ENCODE peak calls at places on chromosomes 12 and 14, in seven cellular contexts. G is IMR-90; U is uterus; Z is CD8-positive, alpha-beta T cell; J is CD4-positive, alpha-beta memory T cell; A is lung; T is right lobe of liver. O is an unnamed sample.

GRCh38 chr12:72261885-72262284 is 10.3 kb upstream of the TRHDE start:
- DNase-seq in G (no peak), U (no peak), Z (no peak), J (no peak), A (no peak), T (no peak), O (no peak)

GRCh38 chr14:58677996-58678395 is 40.2 kb downstream of the DACT1 start:
- DNase-seq in G (no peak), U (no peak), Z (no peak), J (no peak), A (no peak), T (no peak), O (no peak)

GRCh38 chr14:56379956-56380355 is 199.6 kb upstream of the TMEM260 start:
- DNase-seq in G (no peak), U (no peak), Z (no peak), J (no peak), A (no peak), T (no peak), O (no peak)

GRCh38 chr14:94728950-94729349 is 41.0 kb downstream of the GSC start:
- DNase-seq in G (no peak), U (no peak), Z (no peak), J (no peak), A (no peak), T (no peak), O (no peak)

GRCh38 chr12:47747596-47748506 is 10.8 kb downstream of the RAPGEF3 start:
- DNase-seq in G (no peak), U (no peak), Z (no peak), J (no peak), A (no peak), T (no peak), O (no peak)

GRCh38 chr12:459050-459429 is 699 bp upstream of the B4GALNT3 start:
- DNase-seq in G (no peak), U (no peak), Z (no peak), J (no peak), A (no peak), T (no peak), O (no peak)

GRCh38 chr14:100765296-100765695 is 38.6 kb downstream of the DLK1 start:
- DNase-seq in G (no peak), U (no peak), Z (no peak), J (no peak), A (no peak), T (no peak), O (no peak)

GRCh38 chr14:105537580-105538474 is 11.4 kb downstream of the TMEM121 start:
- DNase-seq in G (no peak), U (no peak), Z (peak; percentile 80), J (peak; percentile 61), A (peak; percentile 59), T (no peak), O (peak; percentile 59)

GRCh38 chr12:51482808-51483532 is 58.3 kb downstream of the SLC4A8 start:
- DNase-seq in G (no peak), U (no peak), Z (peak; percentile 13), J (peak; percentile 34), A (no peak), T (no peak), O (no peak)

GRCh38 chr12:65781681-65782269 is 42.5 kb upstream of the HMGA2 start:
- DNase-seq in G (no peak), U (no peak), Z (no peak), J (no peak), A (no peak), T (no peak), O (no peak)

GRCh38 chr12:26124491-26125450 is at the start of gene BHLHE41:
- DNase-seq in G (peak; percentile 36), U (peak; percentile 74), Z (no peak), J (peak; percentile 12), A (peak; percentile 63), T (peak; percentile 65), O (peak; percentile 93)

GRCh38 chr12:116425256-116426193 is 133.7 kb upstream of the MAP1LC3B2 start:
- DNase-seq in G (no peak), U (no peak), Z (no peak), J (no peak), A (no peak), T (no peak), O (no peak)

GRCh38 chr14:29242755-29243340 is 476.3 kb downstream of the FOXG1 start:
- DNase-seq in G (peak; percentile 8), U (no peak), Z (no peak), J (no peak), A (no peak), T (no peak), O (no peak)

GRCh38 chr12:111411187-111411764 is 5.6 kb downstream of the SH2B3 start:
- DNase-seq in G (no peak), U (no peak), Z (no peak), J (no peak), A (no peak), T (no peak), O (peak; percentile 63)

GRCh38 chr12:43832506-43833168 is 3.2 kb upstream of the TMEM117 start:
- DNase-seq in G (no peak), U (no peak), Z (no peak), J (peak; percentile 51), A (no peak), T (no peak), O (no peak)

GRCh38 chr14:59632381-59632780 is 55.8 kb upstream of the CCDC175 start:
- DNase-seq in G (peak; percentile 6), U (no peak), Z (no peak), J (no peak), A (no peak), T (no peak), O (peak; percentile 45)

GRCh38 chr14:29016050-29016900 is 249.7 kb downstream of the FOXG1 start:
- DNase-seq in G (peak; percentile 51), U (no peak), Z (no peak), J (no peak), A (no peak), T (peak; percentile 57), O (no peak)

GRCh38 chr14:57574617-57575288 is 81.1 kb upstream of the CCDC198 start:
- DNase-seq in G (no peak), U (no peak), Z (no peak), J (no peak), A (no peak), T (no peak), O (no peak)

GRCh38 chr14:104140463-104141331 is 2.3 kb downstream of the KIF26A start:
- DNase-seq in G (no peak), U (no peak), Z (no peak), J (no peak), A (no peak), T (peak; percentile 42), O (peak; percentile 0)

DNA sequence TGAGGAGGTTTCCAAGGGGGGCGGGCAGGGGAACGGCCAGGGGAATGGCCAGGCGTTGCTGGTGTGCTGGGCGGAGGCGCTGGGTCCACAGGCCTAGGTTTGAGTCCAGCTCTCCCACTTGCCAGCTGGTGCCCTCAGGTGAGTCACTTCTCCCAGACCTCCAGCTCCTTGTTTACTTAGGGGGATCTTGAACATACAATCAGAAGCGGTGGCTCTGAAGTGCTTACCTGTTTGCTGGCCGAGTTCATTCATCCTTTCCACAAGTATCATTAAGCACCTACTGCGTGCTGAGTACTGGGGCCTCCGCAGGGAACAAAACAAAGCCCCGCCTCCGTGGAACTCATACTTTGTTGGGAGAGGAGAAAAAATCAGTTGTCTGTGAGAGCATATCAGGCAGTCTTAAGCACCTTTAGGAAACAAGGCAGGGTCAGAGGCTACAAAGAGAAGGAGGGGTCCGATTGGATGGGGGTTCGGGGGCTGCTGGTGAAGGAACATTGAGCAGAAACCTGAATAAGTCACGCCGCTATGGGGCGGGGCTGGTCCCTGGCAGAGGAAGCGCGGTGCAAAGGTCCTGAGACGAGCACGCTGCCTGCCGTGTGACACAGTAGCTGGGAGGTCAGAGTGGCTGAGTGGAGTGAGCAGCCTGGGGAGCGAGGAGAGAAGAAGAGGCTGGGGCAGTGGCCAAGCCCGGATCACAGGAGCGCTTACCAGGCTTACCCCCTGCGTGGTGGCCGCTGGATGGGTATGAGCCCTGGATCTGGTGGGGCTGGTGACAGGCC is 15.1 kb downstream of the MVK start:
- DNase-seq in G (no peak), U (no peak), Z (no peak), J (no peak), A (peak; percentile 48), T (peak; percentile 91), O (peak; percentile 86)
- H3K36me3 ChIP-seq in G (no peaks in the 10 kb centered on the region), U (no peaks in the 10 kb centered on the region), Z (peaks cover 3% of the 10 kb centered on the region), J (peaks cover 10% of the 10 kb centered on the region), A (peaks cover 35% of the 10 kb centered on the region), T (no peaks in the 10 kb centered on the region), O (peaks cover 11% of the 10 kb centered on the region)

GRCh38 chr12:1993871-1994371 is 10.3 kb downstream of the DCP1B start:
- DNase-seq in G (peak; percentile 95), U (no peak), Z (peak; percentile 9), J (peak; percentile 46), A (no peak), T (no peak), O (no peak)
- H3K36me3 ChIP-seq in G (peaks cover 17% of the 10 kb centered on the region), U (no peaks in the 10 kb centered on the region), Z (peaks cover 27% of the 10 kb centered on the region), J (no peaks in the 10 kb centered on the region), A (peaks cover 11% of the 10 kb centered on the region), T (no peaks in the 10 kb centered on the region), O (no peaks in the 10 kb centered on the region)

DNA sequence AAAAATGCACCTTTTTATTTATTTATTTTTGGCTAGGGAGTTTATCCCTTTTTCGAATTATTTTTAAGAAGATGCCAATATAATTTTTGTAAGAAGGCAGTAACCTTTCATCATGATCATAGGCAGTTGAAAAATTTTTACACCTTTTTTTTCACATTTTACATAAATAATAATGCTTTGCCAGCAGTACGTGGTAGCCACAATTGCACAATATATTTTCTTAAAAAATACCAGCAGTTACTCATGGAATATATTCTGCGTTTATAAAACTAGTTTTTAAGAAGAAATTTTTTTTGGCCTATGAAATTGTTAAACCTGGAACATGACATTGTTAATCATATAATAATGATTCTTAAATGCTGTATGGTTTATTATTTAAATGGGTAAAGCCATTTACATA is 14.9 kb upstream of the SNAPC1 start:
- DNase-seq in G (no peak), U (no peak), Z (no peak), J (no peak), A (no peak), T (no peak), O (no peak)
- H3K36me3 ChIP-seq in G (peaks cover 49% of the 10 kb centered on the region), U (no peaks in the 10 kb centered on the region), Z (peaks cover 14% of the 10 kb centered on the region), J (peaks cover 23% of the 10 kb centered on the region), A (peaks cover 10% of the 10 kb centered on the region), T (no peaks in the 10 kb centered on the region), O (peaks cover 14% of the 10 kb centered on the region)

GRCh38 chr12:131139363-131140068 is 185.8 kb downstream of the ADGRD1 start:
- DNase-seq in G (no peak), U (no peak), Z (no peak), J (no peak), A (no peak), T (no peak), O (no peak)

GRCh38 chr12:131140069-131140435 is 186.3 kb downstream of the ADGRD1 start:
- DNase-seq in G (no peak), U (no peak), Z (no peak), J (no peak), A (no peak), T (no peak), O (no peak)

GRCh38 chr12:131137836-131138637 is 184.3 kb downstream of the ADGRD1 start:
- DNase-seq in G (no peak), U (peak; percentile 73), Z (no peak), J (no peak), A (no peak), T (no peak), O (no peak)

GRCh38 chr12:131137009-131137835 is 183.5 kb downstream of the ADGRD1 start:
- DNase-seq in G (no peak), U (no peak), Z (no peak), J (no peak), A (no peak), T (no peak), O (no peak)

GRCh38 chr12:131138638-131139362 is 185.1 kb downstream of the ADGRD1 start:
- DNase-seq in G (no peak), U (no peak), Z (no peak), J (no peak), A (no peak), T (no peak), O (no peak)
- H3K36me3 ChIP-seq in G (no peaks in the 10 kb centered on the region), U (no peaks in the 10 kb centered on the region), Z (no peaks in the 10 kb centered on the region), J (no peaks in the 10 kb centered on the region), A (peaks cover 17% of the 10 kb centered on the region), T (no peaks in the 10 kb centered on the region), O (no peaks in the 10 kb centered on the region)

O was measured in thyroid gland.